ENCODE peak calls at places on chromosomes 7 and 10, in six cellular contexts. P, D, Z, M, X and F are unnamed samples.
A peak's percentile ranks its signal among the peaks of the same experiment; 100 is the strongest.

GRCh38 chr7:99843808-99844207 is 16.0 kb downstream of the CYP3A43 start:
- DNase-seq in X (no peak), D (no peak), M (no peak), Z (no peak), P (no peak), F (no peak)

GRCh38 chr7:105738133-105738532 is 138.3 kb downstream of the ATXN7L1 start:
- DNase-seq in D (no peak), Z (no peak), P (no peak), M (no peak), X (no peak), F (no peak)

GRCh38 chr7:47940482-47941001 is 7.7 kb downstream of the PKD1L1 start:
- DNase-seq in X (peak; percentile 63), Z (peak; percentile 30), P (no peak), D (peak; percentile 84), M (no peak), F (no peak)

GRCh38 chr7:92404170-92404614 is 43.1 kb upstream of the GATAD1 start:
- DNase-seq in P (no peak), D (no peak), X (no peak), M (no peak), Z (no peak), F (no peak)

GRCh38 chr7:46705416-46706255 is 784.6 kb upstream of the IGFBP3 start:
- DNase-seq in M (no peak), Z (no peak), D (no peak), X (no peak), P (no peak), F (no peak)

GRCh38 chr7:155069992-155070827 is at the start of gene HTR5A:
- DNase-seq in P (peak; percentile 33), M (peak; percentile 73), D (peak; percentile 73), X (peak; percentile 85), Z (peak; percentile 78), F (peak; percentile 60)

GRCh38 chr7:4205828-4206227 is 476.3 kb upstream of the FOXK1 start:
- DNase-seq in X (no peak), Z (no peak), D (no peak), M (no peak), P (no peak), F (no peak)

GRCh38 chr10:49408437-49409306 is 12.8 kb upstream of the DRGX start:
- DNase-seq in X (no peak), Z (no peak), P (peak; percentile 16), M (no peak), D (no peak), F (no peak)

GRCh38 chr7:25002826-25003225 is 22.8 kb upstream of the OSBPL3 start:
- DNase-seq in P (no peak), M (no peak), D (no peak), X (no peak), Z (no peak), F (no peak)

GRCh38 chr7:44163591-44163990 is 22.5 kb upstream of the MYL7 start:
- DNase-seq in D (peak; percentile 88), X (no peak), M (no peak), Z (no peak), P (no peak), F (no peak)

GRCh38 chr10:49649294-49649693 is 30.2 kb upstream of the C10orf53 start:
- DNase-seq in M (no peak), Z (no peak), D (no peak), P (no peak), X (no peak), F (no peak)

GRCh38 chr10:104253106-104253505 is 1.6 kb upstream of the GSTO1 start:
- DNase-seq in D (no peak), X (no peak), P (no peak), Z (no peak), M (no peak), F (no peak)

DNA sequence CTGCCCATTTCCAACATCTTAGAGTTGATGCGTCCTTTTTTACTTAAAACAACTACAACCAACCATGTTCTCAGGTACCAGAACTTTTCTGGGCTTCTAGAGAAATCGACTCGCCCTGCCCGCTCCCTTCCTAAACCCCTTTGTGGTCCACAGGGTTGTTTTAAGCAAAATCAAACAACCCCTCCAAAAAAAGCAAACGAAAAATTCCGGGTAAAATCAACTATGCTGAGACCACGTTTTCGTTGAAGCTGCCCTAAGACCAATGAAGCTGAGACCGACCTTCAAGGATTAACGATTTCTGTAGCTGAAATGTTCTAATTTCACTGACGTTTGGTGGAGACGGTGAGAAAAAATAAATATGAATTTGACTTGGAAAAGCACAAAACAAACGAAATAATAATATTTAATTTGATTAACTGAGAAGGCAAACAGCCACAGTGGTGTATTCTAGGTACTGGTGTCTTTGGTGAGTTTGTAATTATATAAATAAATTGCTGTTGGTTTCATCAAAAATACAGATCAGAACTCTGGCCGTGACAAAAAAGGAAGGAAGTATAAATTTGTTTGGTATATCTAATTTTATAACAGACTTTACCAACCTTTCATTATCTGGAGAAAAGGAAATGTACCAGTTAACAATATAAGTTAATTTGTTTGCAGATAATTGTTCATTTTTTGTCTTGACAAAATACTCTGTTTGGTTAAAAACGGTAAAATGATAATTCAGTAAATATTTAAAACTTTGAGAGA is 4.7 kb upstream of the IGF2BP3 start:
- DNase-seq in Z (no peak), M (no peak), D (no peak), P (no peak), X (no peak), F (no peak)
- H3K27ac ChIP-seq in Z (no peak overlapping the region), M (peak overlapping the region; percentile 10), D (peak overlapping the region; percentile 34), P (peak overlapping the region; percentile 4), X (no peak overlapping the region), F (peak overlapping the region; percentile 99)

GRCh38 chr10:95435548-95436279 is 125.5 kb downstream of the SORBS1 start:
- DNase-seq in D (no peak), X (no peak), M (no peak), P (no peak), Z (no peak), F (no peak)

GRCh38 chr10:95437669-95438068 is 123.5 kb downstream of the SORBS1 start:
- DNase-seq in D (no peak), P (no peak), M (no peak), X (peak; percentile 52), Z (no peak), F (no peak)

GRCh38 chr10:95430231-95430951 is 130.8 kb downstream of the SORBS1 start:
- DNase-seq in X (no peak), D (peak; percentile 58), P (peak; percentile 23), M (no peak), Z (no peak), F (peak; percentile 46)

GRCh38 chr10:95431900-95432342 is 129.2 kb downstream of the SORBS1 start:
- DNase-seq in P (no peak), D (no peak), Z (no peak), X (no peak), M (no peak), F (no peak)

DNA sequence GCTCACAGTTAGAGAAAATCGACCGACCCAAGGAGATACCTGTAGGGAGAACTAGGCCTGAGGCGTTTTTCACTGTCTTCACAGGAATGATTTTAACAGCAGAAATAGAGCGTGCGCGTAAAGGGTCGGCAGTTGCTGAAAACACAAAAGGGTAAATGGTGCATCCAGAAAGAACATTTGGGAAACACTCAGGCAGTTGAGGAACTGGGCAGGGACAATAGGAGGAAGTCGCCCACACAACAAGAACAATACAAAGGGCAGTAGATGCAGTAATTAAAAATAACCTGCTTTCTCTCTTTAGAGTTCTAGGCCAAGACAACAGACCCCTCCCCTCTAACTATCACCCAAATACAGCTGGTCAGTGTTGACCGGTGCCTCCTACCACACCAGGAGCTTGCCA is 126.6 kb downstream of the SORBS1 start:
- DNase-seq in X (no peak), M (no peak), D (no peak), Z (no peak), P (no peak), F (no peak)
- H3K27ac ChIP-seq in X (peak overlapping the region; percentile 78), M (no peak overlapping the region), D (no peak overlapping the region), Z (peak overlapping the region; percentile 55), P (no peak overlapping the region), F (no peak overlapping the region)

DNA sequence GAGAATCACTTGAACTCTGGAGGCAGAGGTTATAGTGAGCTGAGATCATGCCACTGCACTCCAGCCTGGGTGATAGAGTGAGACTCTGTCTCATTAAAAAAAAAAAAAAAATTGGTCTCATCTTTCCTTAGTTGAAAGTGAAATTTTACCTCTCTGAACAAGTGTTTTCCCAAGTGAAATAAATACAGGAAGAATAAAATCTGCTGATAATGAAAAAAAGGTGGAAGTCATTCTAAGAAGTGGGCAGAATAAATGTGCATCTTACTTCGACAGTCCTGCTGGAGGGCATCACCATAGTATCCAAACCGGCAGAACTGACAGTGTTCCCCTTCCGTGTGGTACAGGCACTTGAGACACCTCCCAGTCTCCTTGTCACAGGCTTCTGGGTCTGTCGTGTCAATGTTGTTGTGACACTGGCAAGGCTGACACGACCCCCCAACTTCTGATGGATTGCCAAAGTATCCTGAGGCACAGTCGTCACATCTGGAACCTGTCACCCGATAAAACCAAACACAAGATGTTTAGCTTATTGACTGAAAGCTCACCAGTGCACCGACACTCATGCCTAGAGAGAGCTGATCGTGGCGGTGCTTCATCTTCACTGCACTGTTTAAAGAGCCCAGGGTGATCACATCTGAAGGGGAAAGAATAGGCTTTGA is 49.6 kb downstream of the LAMB1 start:
- DNase-seq in M (no peak), P (no peak), D (no peak), X (no peak), Z (no peak), F (no peak)
- H3K27ac ChIP-seq in M (no peak overlapping the region), P (no peak overlapping the region), D (peak overlapping the region; percentile 46), X (no peak overlapping the region), Z (no peak overlapping the region), F (no peak overlapping the region)

GRCh38 chr7:108308913-108309312 is 147.3 kb downstream of the NRCAM start:
- DNase-seq in Z (no peak), M (no peak), D (peak; percentile 59), X (no peak), P (no peak), F (no peak)
- H3K27ac ChIP-seq in Z (no peak overlapping the region), M (no peak overlapping the region), D (no peak overlapping the region), X (no peak overlapping the region), P (no peak overlapping the region), F (no peak overlapping the region)

GRCh38 chr10:27618036-27618615 is 114.0 kb downstream of the RAB18 start:
- DNase-seq in P (no peak), M (no peak), D (no peak), Z (no peak), X (no peak), F (no peak)

GRCh38 chr10:27620425-27621397 is 116.6 kb downstream of the RAB18 start:
- DNase-seq in Z (peak; percentile 27), P (no peak), X (peak; percentile 25), M (no peak), D (no peak), F (no peak)

GRCh38 chr10:27619329-27619728 is 115.2 kb downstream of the RAB18 start:
- DNase-seq in X (no peak), M (no peak), D (no peak), Z (no peak), P (no peak), F (no peak)

GRCh38 chr10:27618906-27619305 is 114.8 kb downstream of the RAB18 start:
- DNase-seq in D (no peak), Z (no peak), X (no peak), M (no peak), P (no peak), F (no peak)

DNA sequence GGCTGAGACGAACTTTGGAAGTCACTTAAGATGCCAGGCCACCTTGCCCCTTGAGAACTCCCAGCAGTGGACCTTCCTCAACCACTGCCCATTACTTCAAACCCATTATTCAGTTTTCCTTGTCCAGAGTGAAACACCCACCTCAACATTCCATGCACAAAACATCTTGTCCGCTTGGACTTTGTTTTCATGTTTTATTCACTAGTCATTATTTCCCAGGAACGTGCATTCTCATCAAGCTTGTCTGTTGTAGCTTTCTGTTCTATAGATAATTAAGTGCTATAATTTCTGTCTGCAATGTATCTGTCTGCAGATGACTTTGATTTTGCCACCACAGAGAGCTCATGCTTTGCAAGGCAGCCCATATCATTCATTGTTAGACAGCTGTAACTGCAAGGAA is 117.3 kb downstream of the RAB18 start:
- DNase-seq in P (no peak), M (no peak), X (no peak), Z (no peak), D (no peak), F (no peak)
- H3K27ac ChIP-seq in P (no peak overlapping the region), M (no peak overlapping the region), X (peak overlapping the region; percentile 32), Z (no peak overlapping the region), D (no peak overlapping the region), F (no peak overlapping the region)